ENCODE peak calls at places on chromosome 17, in five cellular contexts. K is AG20443; F is stimulated activated CD8-positive, alpha-beta memory T cell treated with anti-CD3 and anti-CD28 coated beads, Interleukin-4, amount 100 ng/mL, for 48 hours; H is amniotic stem cell; Q is T47D. V is an unnamed sample.

GRCh38 chr17:1730345-1731193 is 6.1 kb downstream of the WDR81 start:
- DNase-seq in K (peak), F (no peak), Q (no peak), H (no peak), V (peak)

GRCh38 chr17:55456307-55457240 is 34.9 kb upstream of the MMD start:
- DNase-seq in Q (no peak), K (no peak), F (no peak), H (no peak), V (no peak)

GRCh38 chr17:73875346-73875745 is 231.1 kb upstream of the SDK2 start:
- DNase-seq in Q (no peak), F (no peak), K (no peak), H (no peak), V (no peak)

GRCh38 chr17:8504460-8505207 is 69.0 kb downstream of the NDEL1 start:
- DNase-seq in Q (no peak), K (no peak), H (no peak), F (no peak), V (no peak)

GRCh38 chr17:43909537-43910231 is 2.3 kb upstream of the MPP2 start:
- DNase-seq in Q (no peak), F (no peak), H (no peak), K (no peak), V (no peak)

GRCh38 chr17:30332057-30332542 is 1.8 kb downstream of the TMIGD1 start:
- DNase-seq in Q (no peak), H (no peak), F (peak), K (no peak), V (no peak)

GRCh38 chr17:28338056-28338768 is 2.7 kb downstream of the TNFAIP1 start:
- DNase-seq in F (no peak), K (no peak), Q (no peak), H (no peak), V (no peak)

GRCh38 chr17:64240741-64241347 is 22.2 kb downstream of the TEX2 start:
- DNase-seq in Q (no peak), H (peak), K (peak), F (no peak), V (peak)

GRCh38 chr17:72434991-72435618 is 314.3 kb downstream of the SOX9 start:
- DNase-seq in Q (peak), K (no peak), H (no peak), F (no peak), V (no peak)

GRCh38 chr17:38885728-38886642 is 16.1 kb downstream of the LASP1 start:
- DNase-seq in H (no peak), Q (no peak), F (no peak), K (no peak), V (no peak)